ENCODE peak calls at places on chromosomes 13 and 19, in four cellular contexts. J is HEK293T, X is HepG2, U is GM12878. S is an unnamed sample.
A peak's percentile ranks its signal among the peaks of the same experiment; 100 is the strongest.

GRCh38 chr13:20714563-20715339 is 11.3 kb downstream of the IL17D start:
- DNase-seq in X (no peak), U (no peak), J (no peak), S (no peak)

GRCh38 chr19:44820648-44821609 is 12.0 kb downstream of the BCAM start:
- DNase-seq in J (peak; percentile 4), U (no peak), X (no peak), S (peak; percentile 32)

GRCh38 chr19:44623080-44623479 is 9.7 kb downstream of the IGSF23 start:
- DNase-seq in X (no peak), U (no peak), J (no peak), S (no peak)

GRCh38 chr19:13103961-13104847 is 1.5 kb upstream of the LYL1 start:
- DNase-seq in J (peak; percentile 72), U (no peak), X (no peak), S (peak; percentile 71)

GRCh38 chr13:62302341-62302740 is 886.7 kb upstream of the PCDH20 start:
- DNase-seq in X (no peak), U (no peak), J (no peak), S (no peak)

GRCh38 chr13:72109863-72110262 is 242.9 kb upstream of the DACH1 start:
- DNase-seq in X (no peak), U (no peak), J (no peak), S (no peak)

GRCh38 chr13:88376762-88377388 is 705.7 kb downstream of the SLITRK5 start:
- DNase-seq in J (no peak), X (no peak), U (no peak), S (no peak)

GRCh38 chr13:33260168-33261098 is 25.1 kb downstream of the STARD13 start:
- DNase-seq in X (peak; percentile 99), J (no peak), U (no peak), S (no peak)

GRCh38 chr13:104553156-104553555 is 1486.9 kb upstream of the SLC10A2 start:
- DNase-seq in X (no peak), U (no peak), J (no peak), S (no peak)

GRCh38 chr13:23380534-23380933 is 53.0 kb downstream of the SACS start:
- DNase-seq in U (no peak), X (no peak), J (no peak), S (no peak)

GRCh38 chr13:98752111-98752941 is at the start of gene SLC15A1:
- DNase-seq in J (no peak), X (no peak), U (no peak), S (no peak)

GRCh38 chr13:63351081-63351480 is 1935.4 kb upstream of the PCDH20 start:
- DNase-seq in J (no peak), X (no peak), U (no peak), S (no peak)

GRCh38 chr13:111917086-111917485 is 149.9 kb upstream of the SOX1 start:
- DNase-seq in U (no peak), J (no peak), X (no peak), S (no peak)

GRCh38 chr13:44420376-44421220 is 47.0 kb downstream of the SERP2 start:
- DNase-seq in U (no peak), X (no peak), J (no peak), S (no peak)

GRCh38 chr13:46721054-46721453 is 75.9 kb downstream of the ESD start:
- DNase-seq in U (no peak), X (peak; percentile 33), J (peak; percentile 39), S (peak; percentile 11)

GRCh38 chr13:66296328-66296727 is 933.8 kb downstream of the PCDH9 start:
- DNase-seq in J (no peak), X (no peak), U (no peak), S (no peak)

GRCh38 chr13:73168226-73168992 is 109.6 kb downstream of the KLF5 start:
- DNase-seq in U (no peak), J (no peak), X (no peak), S (no peak)

GRCh38 chr13:46181799-46182490 is at the start of gene LCP1:
- DNase-seq in X (no peak), U (peak; percentile 97), J (no peak), S (peak; percentile 51)

GRCh38 chr19:5107432-5108122 is 138.7 kb downstream of the KDM4B start:
- DNase-seq in X (no peak), U (no peak), J (no peak), S (no peak)

GRCh38 chr19:33395561-33396550 is 22.3 kb downstream of the CEBPG start:
- DNase-seq in U (no peak), X (no peak), J (no peak), S (no peak)

GRCh38 chr13:41458187-41458938 is 1.0 kb downstream of the RGCC start:
- DNase-seq in X (no peak), J (peak; percentile 45), U (no peak), S (peak; percentile 36)

GRCh38 chr13:29849071-29849541 is 1.3 kb downstream of the UBL3 start:
- DNase-seq in X (peak; percentile 13), U (no peak), J (no peak), S (no peak)

GRCh38 chr19:36125557-36125956 is 10.3 kb downstream of the TBCB start:
- DNase-seq in J (no peak), X (no peak), U (no peak), S (no peak)

GRCh38 chr19:28213476-28214082 is 999.4 kb downstream of the UQCRFS1 start:
- DNase-seq in U (no peak), X (no peak), J (no peak), S (peak; percentile 23)

GRCh38 chr13:77767413-77767812 is 69.9 kb downstream of the SLAIN1 start:
- DNase-seq in U (no peak), J (no peak), X (peak; percentile 2), S (no peak)

GRCh38 chr13:36454962-36455361 is 22.7 kb downstream of the CCNA1 start:
- DNase-seq in U (no peak), J (no peak), X (no peak), S (no peak)

GRCh38 chr13:65336106-65336603 is 1894.0 kb downstream of the PCDH9 start:
- DNase-seq in X (no peak), J (no peak), U (no peak), S (no peak)

GRCh38 chr13:92963029-92963428 is 263.6 kb upstream of the GPC6 start:
- DNase-seq in U (no peak), X (no peak), J (no peak), S (no peak)

GRCh38 chr19:17686027-17686511 is 2.1 kb downstream of the UNC13A start:
- DNase-seq in U (no peak), J (no peak), X (no peak), S (peak; percentile 47)

GRCh38 chr19:5001547-5002131 is 32.7 kb downstream of the KDM4B start:
- DNase-seq in U (no peak), J (peak; percentile 65), X (peak; percentile 58), S (peak; percentile 76)

GRCh38 chr13:75352641-75353327 is 129.2 kb downstream of the TBC1D4 start:
- DNase-seq in U (no peak), X (no peak), J (no peak), S (no peak)

DNA sequence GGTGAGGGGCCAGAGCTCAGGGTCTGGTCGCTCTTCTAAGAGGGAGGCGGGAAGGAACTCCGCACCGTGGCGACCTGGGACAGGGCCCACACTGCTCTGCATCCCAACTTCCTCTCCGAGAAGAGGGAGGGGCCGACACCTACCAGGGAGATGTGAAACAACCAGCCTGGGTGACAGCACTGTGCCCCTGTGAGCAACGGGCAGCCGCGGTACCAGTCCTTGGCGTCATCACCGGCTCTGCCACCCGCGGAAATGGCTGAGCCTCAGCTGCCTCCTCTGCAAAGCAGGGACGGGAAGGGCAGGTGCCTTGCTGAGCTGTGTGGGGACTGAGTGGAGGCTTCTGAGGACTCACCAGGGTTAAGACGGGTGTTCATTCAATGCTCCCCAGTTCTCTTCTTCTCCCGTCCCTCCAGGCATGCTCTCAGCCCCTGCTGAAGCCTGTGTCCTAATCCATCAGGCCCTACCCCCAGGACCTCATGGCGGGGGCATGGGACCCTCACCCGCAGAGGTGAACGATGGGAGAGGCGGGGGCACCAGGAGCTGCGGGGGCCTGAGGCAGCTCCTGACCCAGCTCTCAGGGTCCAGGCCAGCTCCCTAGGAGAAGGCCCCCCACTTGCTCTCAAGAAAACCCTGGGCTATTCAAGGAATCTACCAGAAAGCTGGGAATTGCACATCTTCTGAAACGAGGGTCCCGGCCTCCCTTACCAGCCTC is 9.3 kb downstream of the ZNF787 start:
- DNase-seq in J (no peak), X (peak; percentile 45), U (no peak), S (no peak)
- TF ChIP-seq FOXK2 in J (no peak), X (no peak), U (no peak), S (no peak)

DNA sequence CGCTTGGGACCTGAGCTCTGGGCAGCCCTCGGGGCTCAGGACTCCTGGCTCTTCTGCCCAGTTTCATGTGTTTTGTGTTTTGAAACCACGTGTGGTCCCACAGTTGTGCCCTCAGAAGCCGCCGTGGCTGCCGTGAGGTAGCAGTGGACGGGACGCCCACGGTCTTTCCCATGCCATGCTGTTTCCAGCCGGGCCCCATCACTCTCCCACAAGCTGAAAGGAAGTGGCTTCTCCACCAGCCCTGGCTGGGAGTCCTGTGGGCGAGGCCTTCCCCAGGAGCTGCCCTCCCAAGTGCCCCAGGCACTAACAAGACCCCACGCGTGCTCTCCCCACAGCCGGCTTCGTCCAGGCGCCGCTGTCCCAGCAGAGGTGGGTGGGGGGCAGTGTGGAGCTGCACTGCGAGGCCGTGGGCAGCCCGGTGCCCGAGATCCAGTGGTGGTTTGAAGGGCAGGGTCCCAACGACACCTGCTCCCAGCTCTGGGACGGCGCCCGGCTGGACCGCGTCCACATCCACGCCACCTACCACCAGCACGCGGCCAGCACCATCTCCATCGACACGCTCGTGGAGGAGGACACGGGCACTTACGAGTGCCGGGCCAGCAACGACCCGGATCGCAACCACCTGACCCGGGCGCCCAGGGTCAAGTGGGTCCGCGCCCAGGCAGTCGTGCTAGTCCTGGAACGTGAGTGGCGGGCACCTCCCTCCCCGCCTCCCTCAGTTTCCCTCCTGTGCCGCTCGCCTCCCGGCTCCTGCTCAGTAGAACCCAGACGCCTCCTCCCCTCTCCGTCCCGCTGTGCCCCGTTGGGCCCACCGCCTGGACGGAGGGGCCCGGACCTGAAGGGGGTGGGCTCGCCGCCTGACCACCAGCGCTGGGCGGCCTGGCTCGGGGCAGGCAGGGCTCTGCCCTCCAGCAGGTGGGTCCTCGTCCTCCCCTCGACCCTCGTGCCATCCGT is 5.3 kb downstream of the BSG start:
- DNase-seq in U (no peak), J (no peak), X (no peak), S (no peak)
- TF ChIP-seq FOXK2 in U (no peak), J (no peak), X (no peak), S (no peak)

GRCh38 chr13:51257187-51257586 is 35.0 kb downstream of the FAM124A start:
- DNase-seq in J (no peak), U (no peak), X (no peak), S (peak; percentile 8)
- TF ChIP-seq FOXK2 in J (no peak), U (no peak), X (no peak), S (no peak)

GRCh38 chr19:1910169-1910568 is 5.0 kb downstream of the ADAT3 start:
- DNase-seq in U (no peak), X (no peak), J (no peak), S (no peak)

GRCh38 chr19:1911995-1912394 is 6.8 kb downstream of the ADAT3 start:
- DNase-seq in J (no peak), U (no peak), X (no peak), S (no peak)

GRCh38 chr19:1908364-1908678 is 3.1 kb downstream of the ADAT3 start:
- DNase-seq in U (no peak), X (no peak), J (no peak), S (no peak)

GRCh38 chr19:1912760-1913505 is 7.7 kb downstream of the ADAT3 start:
- DNase-seq in X (no peak), J (no peak), U (no peak), S (no peak)

DNA sequence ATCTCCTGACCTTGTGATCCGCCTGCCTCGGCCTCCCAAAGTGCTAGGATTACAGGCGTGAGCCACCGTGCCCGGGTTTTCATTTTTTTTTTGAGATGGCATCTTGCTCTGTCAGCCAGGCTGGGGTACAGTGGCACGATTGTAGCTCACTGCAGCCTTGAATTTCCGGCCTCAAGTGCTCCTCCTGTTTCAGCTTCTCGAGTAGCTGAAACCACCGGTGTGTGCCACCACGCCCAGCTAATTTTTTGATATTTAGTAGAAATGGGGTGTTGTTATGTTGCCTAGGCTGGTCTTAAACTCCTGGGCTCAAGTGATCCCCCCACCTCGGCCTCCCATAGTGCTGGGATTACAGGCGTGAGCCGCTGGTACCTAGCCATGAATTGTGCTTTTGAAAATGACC is 5.9 kb downstream of the ADAT3 start:
- DNase-seq in J (no peak), U (no peak), X (no peak), S (no peak)
- TF ChIP-seq FOXK2 in J (no peak), U (no peak), X (no peak), S (no peak)